ENCODE peak calls at places on chromosomes 6 and 20, in eight cellular contexts. I is dorsolateral prefrontal cortex; G is ovary; L is CD4-positive, alpha-beta T cell; F is CD8-positive, alpha-beta T cell; B is transverse colon; J is iPS DF 6.9; D is neural progenitor cell. P is an unnamed sample.

GRCh38 chr6:150301871-150302800 is 66.7 kb upstream of the IYD start:
- DNase-seq in I (no peak), G (no peak), L (no peak), F (no peak), B (no peak), J (no peak), D (no peak), P (no peak)

GRCh38 chr6:68007717-68008116 is 627.4 kb upstream of the ADGRB3 start:
- DNase-seq in I (no peak), G (no peak), L (no peak), F (no peak), B (no peak), J (no peak), D (no peak), P (no peak)

GRCh38 chr6:140636237-140636636 is 1261.8 kb upstream of the CITED2 start:
- DNase-seq in I (no peak), G (no peak), L (no peak), F (no peak), B (no peak), J (no peak), D (no peak), P (no peak)

GRCh38 chr6:87151786-87152527 is 3.4 kb upstream of the ZNF292 start:
- DNase-seq in I (peak), G (peak), L (peak), F (peak), B (peak), J (no peak), D (peak), P (peak)

GRCh38 chr20:9573598-9573997 is 59.2 kb downstream of the LAMP5 start:
- DNase-seq in I (peak), G (no peak), L (no peak), F (no peak), B (no peak), J (no peak), D (peak), P (no peak)

GRCh38 chr6:17454316-17455005 is 61.1 kb downstream of the CAP2 start:
- DNase-seq in I (no peak), G (no peak), L (no peak), F (no peak), B (no peak), J (no peak), D (no peak), P (no peak)

GRCh38 chr6:119182875-119183274 is 104.4 kb upstream of the FAM184A start:
- DNase-seq in I (no peak), G (no peak), L (no peak), F (no peak), B (no peak), J (no peak), D (no peak), P (no peak)

GRCh38 chr6:98539669-98540207 is 294.6 kb upstream of the POU3F2 start:
- DNase-seq in I (no peak), G (no peak), L (no peak), F (no peak), B (no peak), J (no peak), D (no peak), P (no peak)

GRCh38 chr6:142058216-142058925 is 74.4 kb upstream of the GJE1 start:
- DNase-seq in I (no peak), G (no peak), L (no peak), F (no peak), B (no peak), J (no peak), D (no peak), P (no peak)

GRCh38 chr20:38260378-38261053 is at the start of gene KIAA1755:
- DNase-seq in I (peak), G (peak), L (no peak), F (no peak), B (no peak), J (no peak), D (peak), P (peak)

GRCh38 chr6:13702809-13703302 is 8.8 kb downstream of the RANBP9 start:
- DNase-seq in I (no peak), G (no peak), L (no peak), F (no peak), B (no peak), J (no peak), D (no peak), P (no peak)

GRCh38 chr6:158256746-158257424 is 55.4 kb upstream of the TULP4 start:
- DNase-seq in I (no peak), G (no peak), L (no peak), F (no peak), B (no peak), J (no peak), D (no peak), P (no peak)

GRCh38 chr20:10784337-10785183 is 110.8 kb upstream of the JAG1 start:
- DNase-seq in I (no peak), G (no peak), L (no peak), F (no peak), B (no peak), J (no peak), D (no peak), P (no peak)

GRCh38 chr6:4608361-4609115 is 167.7 kb upstream of the CDYL start:
- DNase-seq in I (peak), G (no peak), L (no peak), F (no peak), B (no peak), J (no peak), D (no peak), P (peak)

GRCh38 chr6:157097255-157097936 is 225.9 kb downstream of the TMEM242 start:
- DNase-seq in I (no peak), G (no peak), L (no peak), F (no peak), B (no peak), J (no peak), D (peak), P (no peak)

GRCh38 chr20:50794846-50795634 is at the start of gene BCAS4:
- DNase-seq in I (peak), G (peak), L (peak), F (peak), B (peak), J (peak), D (peak), P (peak)
- H3K27ac ChIP-seq in I (no peak), G (peak), L (peak), F (peak), B (peak), J (no peak), D (peak), P (no peak)

DNA sequence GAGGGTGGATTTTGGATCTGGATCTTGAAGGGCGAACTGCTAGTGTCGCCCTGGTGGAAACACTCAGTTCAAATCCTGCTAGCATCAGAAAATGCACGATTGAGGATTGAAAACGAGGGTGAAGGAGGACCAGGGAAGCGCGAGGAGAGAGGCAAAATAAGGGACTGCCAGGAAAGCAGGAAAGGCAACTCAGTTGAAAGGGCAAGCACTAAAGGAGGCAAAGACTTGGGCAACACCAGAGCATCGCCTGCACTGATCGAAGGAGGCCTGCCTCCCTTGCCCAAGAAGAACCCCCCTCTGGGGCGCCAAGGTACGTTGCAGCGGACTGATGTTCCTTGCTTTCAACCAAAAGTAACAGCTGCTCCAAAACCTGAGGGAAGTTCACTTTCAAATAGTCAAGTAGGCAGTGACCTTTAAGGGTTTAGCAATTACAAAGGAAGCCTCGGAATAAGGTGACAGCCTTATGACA is 308 bp upstream of the COL21A1 start:
- DNase-seq in I (no peak), G (no peak), L (no peak), F (no peak), B (no peak), J (no peak), D (no peak), P (no peak)
- H3K27ac ChIP-seq in I (no peak), G (no peak), L (no peak), F (no peak), B (peak), J (no peak), D (no peak), P (no peak)

GRCh38 chr6:12485226-12485764 is 195.1 kb downstream of the EDN1 start:
- DNase-seq in I (no peak), G (no peak), L (no peak), F (no peak), B (no peak), J (no peak), D (no peak), P (no peak)

GRCh38 chr6:12482386-12482785 is 192.2 kb downstream of the EDN1 start:
- DNase-seq in I (no peak), G (no peak), L (no peak), F (no peak), B (no peak), J (no peak), D (peak), P (no peak)

GRCh38 chr6:12485837-12486236 is 195.7 kb downstream of the EDN1 start:
- DNase-seq in I (no peak), G (no peak), L (no peak), F (no peak), B (no peak), J (no peak), D (no peak), P (no peak)

GRCh38 chr6:12484519-12484918 is 194.4 kb downstream of the EDN1 start:
- DNase-seq in I (no peak), G (no peak), L (no peak), F (no peak), B (no peak), J (no peak), D (no peak), P (no peak)

DNA sequence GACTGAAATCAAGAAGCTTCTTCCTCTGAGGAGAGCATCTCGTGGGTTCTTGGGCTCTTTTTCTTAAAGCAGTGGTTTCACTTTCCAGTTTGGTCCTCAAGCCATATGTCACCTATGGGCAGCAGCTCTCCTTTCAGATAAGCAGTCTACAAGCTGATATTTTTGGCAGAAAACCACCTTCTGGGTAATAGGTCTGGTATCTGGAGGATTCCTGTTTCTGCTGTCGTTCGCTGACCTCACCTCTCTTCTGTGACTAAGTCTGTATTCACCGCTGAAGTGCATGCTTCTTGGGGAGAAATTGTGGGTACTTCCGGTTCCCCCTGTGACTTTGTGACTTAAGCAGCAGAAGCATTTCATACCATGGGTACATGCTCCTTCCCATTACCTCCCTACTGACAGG is 193.6 kb downstream of the EDN1 start:
- DNase-seq in I (no peak), G (no peak), L (no peak), F (no peak), B (no peak), J (no peak), D (no peak), P (no peak)
- H3K27ac ChIP-seq in I (no peak), G (no peak), L (no peak), F (no peak), B (no peak), J (no peak), D (no peak), P (no peak)

GRCh38 chr6:166551797-166552495 is 34.5 kb downstream of the RAMACL start:
- DNase-seq in I (no peak), G (no peak), L (no peak), F (no peak), B (no peak), J (peak), D (peak), P (no peak)

GRCh38 chr6:166555066-166555465 is 31.4 kb downstream of the RAMACL start:
- DNase-seq in I (no peak), G (no peak), L (no peak), F (no peak), B (no peak), J (no peak), D (no peak), P (no peak)

GRCh38 chr6:166553563-166554271 is 32.8 kb downstream of the RAMACL start:
- DNase-seq in I (peak), G (no peak), L (no peak), F (no peak), B (no peak), J (no peak), D (no peak), P (no peak)

GRCh38 chr6:166554316-166554715 is 32.2 kb downstream of the RAMACL start:
- DNase-seq in I (no peak), G (no peak), L (no peak), F (no peak), B (no peak), J (no peak), D (peak), P (no peak)

GRCh38 chr6:166552600-166552999 is 33.9 kb downstream of the RAMACL start:
- DNase-seq in I (no peak), G (no peak), L (no peak), F (no peak), B (no peak), J (no peak), D (no peak), P (no peak)
- H3K27ac ChIP-seq in I (no peak), G (no peak), L (no peak), F (no peak), B (no peak), J (no peak), D (no peak), P (no peak)

P was measured in substantia nigra.